ENCODE peak calls at places on chromosomes 11 and 22, in eight cellular contexts. L is endothelial cell, N is spleen, E is uterus, C is endothelial cell of umbilical vein, X is AG10803, B is cardiac muscle cell, U is body of pancreas. S is an unnamed sample.

GRCh38 chr22:27605390-27605789 is 196.2 kb downstream of the MN1 start:
- DNase-seq in U (no peak), E (no peak), L (no peak), X (no peak), C (no peak), N (peak; percentile 34), B (no peak), S (no peak)

GRCh38 chr11:68457898-68458249 is 2.7 kb upstream of the PPP6R3 start:
- DNase-seq in X (no peak), L (no peak), C (no peak), E (no peak), B (no peak), U (no peak), N (peak; percentile 78), S (no peak)

GRCh38 chr11:6611092-6612007 is 666 bp downstream of the TAF10 start:
- DNase-seq in N (peak; percentile 69), X (no peak), L (no peak), C (peak; percentile 44), U (peak; percentile 34), E (peak; percentile 66), B (peak; percentile 30), S (peak; percentile 89)

GRCh38 chr11:115916596-115916995 is 412.4 kb upstream of the CADM1 start:
- DNase-seq in L (no peak), U (no peak), X (no peak), C (no peak), B (no peak), N (no peak), E (no peak), S (no peak)

GRCh38 chr11:62370743-62371440 is 33.6 kb downstream of the ASRGL1 start:
- DNase-seq in X (no peak), L (no peak), N (peak; percentile 89), E (no peak), U (peak; percentile 26), B (peak; percentile 6), C (no peak), S (no peak)

GRCh38 chr11:77088236-77089003 is 14.2 kb upstream of the OMP start:
- DNase-seq in L (no peak), X (no peak), U (no peak), E (no peak), C (no peak), N (peak; percentile 39), B (no peak), S (peak; percentile 49)

GRCh38 chr11:61913699-61914395 is 3.5 kb downstream of the RAB3IL1 start:
- DNase-seq in U (no peak), X (no peak), C (no peak), B (no peak), E (no peak), N (peak; percentile 30), L (no peak), S (peak; percentile 28)

GRCh38 chr11:113313601-113314000 is 782 bp upstream of the TTC12 start:
- DNase-seq in L (no peak), U (no peak), N (no peak), B (no peak), C (no peak), X (no peak), E (no peak), S (no peak)

GRCh38 chr22:47011131-47011854 is 248.8 kb downstream of the TBC1D22A start:
- DNase-seq in X (peak; percentile 33), U (no peak), N (no peak), E (no peak), C (no peak), L (no peak), B (no peak), S (no peak)

GRCh38 chr11:122344281-122344680 is 228.3 kb upstream of the BLID start:
- DNase-seq in X (peak; percentile 98), B (peak; percentile 94), C (peak; percentile 8), N (no peak), L (no peak), E (no peak), U (no peak), S (no peak)

GRCh38 chr22:49793296-49793695 is 34.4 kb downstream of the BRD1 start:
- DNase-seq in C (no peak), N (no peak), B (no peak), E (no peak), X (no peak), U (no peak), L (no peak), S (no peak)

GRCh38 chr11:55942785-55943392 is 6.7 kb upstream of the OR5I1 start:
- DNase-seq in X (peak; percentile 21), B (peak; percentile 27), E (no peak), N (no peak), U (peak; percentile 14), C (peak; percentile 10), L (peak; percentile 26), S (no peak)

GRCh38 chr11:60183595-60184201 is 815 bp upstream of the MS4A6A start:
- DNase-seq in L (no peak), N (no peak), U (no peak), X (no peak), B (no peak), C (no peak), E (no peak), S (no peak)

GRCh38 chr11:27698872-27699241 is 1.4 kb downstream of the BDNF start:
- DNase-seq in C (peak; percentile 91), E (peak; percentile 50), L (peak; percentile 92), B (peak; percentile 96), U (peak; percentile 66), N (peak; percentile 84), X (peak; percentile 90), S (no peak)

GRCh38 chr11:58003036-58003435 is 20.6 kb upstream of the OR9Q1 start:
- DNase-seq in E (no peak), L (no peak), N (no peak), X (no peak), C (peak; percentile 65), B (peak; percentile 3), U (no peak), S (no peak)

GRCh38 chr11:58003591-58003990 is 20.1 kb upstream of the OR9Q1 start:
- DNase-seq in U (no peak), E (no peak), L (no peak), N (no peak), B (no peak), X (no peak), C (peak; percentile 54), S (no peak)

GRCh38 chr11:58004664-58005063 is 19.0 kb upstream of the OR9Q1 start:
- DNase-seq in C (peak; percentile 98), L (no peak), U (no peak), X (no peak), N (no peak), E (no peak), B (peak; percentile 32), S (no peak)

DNA sequence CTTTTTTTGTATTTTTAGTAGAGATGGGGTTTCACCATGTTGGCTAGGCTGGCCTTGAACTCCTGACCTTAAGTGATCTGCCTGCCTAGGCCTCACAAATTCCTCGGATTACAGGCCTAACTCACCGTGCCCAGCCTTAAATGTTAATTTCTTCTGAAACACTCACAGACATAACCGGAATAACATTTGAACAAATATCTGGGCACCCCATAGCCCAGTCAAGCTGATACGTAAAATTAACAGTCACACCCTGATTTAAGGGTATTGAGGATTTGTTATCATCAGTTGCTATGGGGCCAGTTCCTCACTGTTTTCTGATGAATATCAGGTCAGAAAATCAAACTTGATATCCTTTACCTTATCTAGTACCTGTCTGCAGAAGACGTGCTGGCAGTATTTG is 23.0 kb upstream of the OR9Q1 start:
- DNase-seq in N (no peak), L (no peak), B (no peak), E (no peak), C (no peak), U (no peak), X (no peak), S (no peak)
- TF ChIP-seq CTCF in N (no peak), L (no peak), B (no peak), E (no peak), C (no peak), U (no peak), X (no peak), S (no peak)

GRCh38 chr11:43941257-43941879 is 1.1 kb upstream of the C11orf96 start:
- DNase-seq in L (no peak), E (no peak), B (peak; percentile 48), C (no peak), N (no peak), X (no peak), U (no peak), S (no peak)

GRCh38 chr11:43936081-43936480 is 6.4 kb upstream of the C11orf96 start:
- DNase-seq in E (no peak), X (no peak), N (no peak), U (no peak), B (no peak), C (no peak), L (no peak), S (no peak)

GRCh38 chr11:43934359-43935130 is 7.9 kb upstream of the C11orf96 start:
- DNase-seq in N (no peak), E (no peak), L (no peak), X (no peak), U (no peak), B (no peak), C (no peak), S (no peak)

GRCh38 chr11:43935131-43935979 is 7.1 kb upstream of the C11orf96 start:
- DNase-seq in L (no peak), U (no peak), B (no peak), X (no peak), E (no peak), C (no peak), N (no peak), S (no peak)

GRCh38 chr11:43937434-43938411 is 4.7 kb upstream of the C11orf96 start:
- DNase-seq in E (no peak), C (peak; percentile 28), U (no peak), L (no peak), N (no peak), B (peak; percentile 70), X (peak; percentile 81), S (no peak)
- TF ChIP-seq CTCF in E (no peak), C (no peak), U (no peak), L (no peak), N (peak; percentile 13), B (peak; percentile 37), X (peak; percentile 38), S (peak; percentile 36)

GRCh38 chr11:110606415-110606814 is 105.8 kb downstream of the ARHGAP20 start:
- DNase-seq in E (no peak), L (no peak), X (no peak), U (no peak), N (no peak), B (no peak), C (no peak), S (no peak)
- TF ChIP-seq CTCF in E (no peak), L (no peak), X (no peak), U (no peak), N (no peak), B (no peak), C (no peak), S (no peak)

DNA sequence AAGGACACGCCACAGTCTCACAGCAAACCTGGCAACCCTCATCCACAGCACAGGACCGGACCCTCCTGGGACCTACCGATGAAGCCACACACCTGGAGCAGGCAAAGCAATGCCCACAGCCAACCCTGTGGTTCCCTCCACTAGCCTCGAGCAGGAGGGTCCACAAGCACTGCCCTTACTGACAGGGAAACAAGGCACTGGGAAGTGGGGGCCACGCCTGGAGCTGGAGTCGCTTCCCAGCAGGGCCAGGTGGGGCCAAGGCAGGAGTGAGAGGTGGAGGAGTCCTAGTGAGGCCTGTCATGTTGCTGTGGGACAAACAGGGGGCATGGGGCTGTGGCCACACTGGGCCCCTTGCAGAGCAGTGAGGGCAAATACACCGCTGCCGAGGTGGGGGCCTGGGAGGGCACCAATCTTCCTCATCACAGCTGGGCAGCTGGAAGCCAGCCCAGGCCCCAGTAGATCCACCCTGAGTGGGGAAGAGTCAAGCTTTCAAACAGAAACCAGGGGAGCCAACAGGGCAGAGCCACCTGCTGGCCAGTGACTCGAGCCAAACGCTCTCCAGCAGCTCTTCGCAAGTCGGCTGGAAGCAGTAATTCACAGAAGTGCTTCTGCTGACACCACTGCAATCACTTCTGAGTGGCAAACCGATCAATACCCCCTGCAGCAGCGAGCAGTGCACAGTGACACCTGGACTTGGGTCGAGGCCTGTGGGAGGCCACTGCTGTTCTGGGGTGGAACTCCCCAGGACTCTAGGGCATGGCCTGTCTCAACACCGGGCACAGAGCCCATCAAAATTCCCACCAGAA is 13.7 kb downstream of the SULT4A1 start:
- DNase-seq in B (peak; percentile 38), U (peak; percentile 36), E (no peak), L (peak; percentile 50), X (peak; percentile 42), N (peak; percentile 63), C (no peak), S (peak; percentile 68)
- TF ChIP-seq CTCF in B (peak; percentile 51), U (peak; percentile 41), E (no peak), L (no peak), X (peak; percentile 67), N (no peak), C (peak; percentile 52), S (peak; percentile 69)

S was measured in chondrocyte.